ENCODE peak calls at places on chromosomes 12 and 14, in four cellular contexts. W is astrocyte of the spinal cord, O is dorsolateral prefrontal cortex, L is hepatocyte. S is an unnamed sample.

GRCh38 chr12:105814283-105814682 is 324.5 kb downstream of the NUAK1 start:
- DNase-seq in O (no peak), L (no peak), W (no peak), S (no peak)

GRCh38 chr14:98946995-98947394 is 325.0 kb downstream of the BCL11B start:
- DNase-seq in W (no peak), O (no peak), L (peak), S (no peak)

GRCh38 chr14:76376878-76377523 is 1.1 kb downstream of the ESRRB start:
- DNase-seq in O (no peak), W (no peak), L (no peak), S (no peak)

GRCh38 chr12:12560587-12561304 is 1.9 kb downstream of the DUSP16 start:
- DNase-seq in L (peak), W (peak), O (no peak), S (no peak)

GRCh38 chr14:71029236-71029781 is 122.0 kb downstream of the PCNX1 start:
- DNase-seq in L (no peak), O (no peak), W (no peak), S (no peak)

GRCh38 chr12:12614342-12614741 is 2.7 kb downstream of the CREBL2 start:
- DNase-seq in W (no peak), L (no peak), O (no peak), S (no peak)

GRCh38 chr14:89813485-89814080 is 140.9 kb downstream of the EFCAB11 start:
- DNase-seq in L (peak), O (no peak), W (peak), S (no peak)

GRCh38 chr12:5085896-5086295 is 42.2 kb downstream of the KCNA5 start:
- DNase-seq in W (peak), L (no peak), O (no peak), S (no peak)

GRCh38 chr12:1234073-1234472 is 243.1 kb downstream of the ERC1 start:
- DNase-seq in O (no peak), L (no peak), W (peak), S (no peak)

GRCh38 chr12:19937161-19937560 is 431.2 kb upstream of the PDE3A start:
- DNase-seq in O (no peak), L (no peak), W (no peak), S (no peak)

GRCh38 chr14:92316937-92317336 is 6.0 kb upstream of the SLC24A4 start:
- DNase-seq in L (no peak), W (no peak), O (no peak), S (no peak)

GRCh38 chr12:65728913-65729793 is 95.1 kb upstream of the HMGA2 start:
- DNase-seq in W (peak), O (no peak), L (peak), S (no peak)

GRCh38 chr12:55706840-55707671 is 648 bp downstream of the ITGA7 start:
- DNase-seq in O (no peak), L (peak), W (no peak), S (no peak)

GRCh38 chr12:16605666-16606116 is 271 bp downstream of the LMO3 start:
- DNase-seq in L (no peak), O (no peak), W (no peak), S (no peak)

GRCh38 chr12:65004270-65004669 is 116.8 kb downstream of the WIF1 start:
- DNase-seq in O (no peak), W (no peak), L (no peak), S (no peak)

GRCh38 chr12:22529281-22530060 is 14.9 kb downstream of the C2CD5 start:
- DNase-seq in O (no peak), W (peak), L (peak), S (no peak)

GRCh38 chr14:61260939-61261776 is 20.0 kb downstream of the TMEM30B start:
- DNase-seq in W (peak), L (peak), O (no peak), S (no peak)

GRCh38 chr14:70186826-70187483 is 1.8 kb downstream of the SLC8A3 start:
- DNase-seq in L (peak), W (peak), O (peak), S (no peak)

GRCh38 chr14:92847220-92848148 is 53.4 kb downstream of the GOLGA5 start:
- DNase-seq in W (no peak), O (no peak), L (no peak), S (no peak)

GRCh38 chr12:58681730-58682129 is 238.6 kb downstream of the LRIG3 start:
- DNase-seq in O (no peak), W (no peak), L (no peak), S (no peak)

GRCh38 chr14:94115631-94116030 is 5.1 kb downstream of the IFI27 start:
- DNase-seq in W (no peak), O (no peak), L (no peak), S (no peak)

GRCh38 chr12:76123301-76124212 is 39.1 kb upstream of the NAP1L1 start:
- DNase-seq in W (peak), O (no peak), L (no peak), S (no peak)

GRCh38 chr12:64194333-64195149 is 27.6 kb downstream of the KICS2 start:
- DNase-seq in O (no peak), W (peak), L (no peak), S (no peak)

GRCh38 chr14:58027904-58028303 is 124.1 kb downstream of the ARMH4 start:
- DNase-seq in W (no peak), O (no peak), L (no peak), S (no peak)

GRCh38 chr12:22539055-22539454 is 5.3 kb downstream of the C2CD5 start:
- DNase-seq in L (no peak), W (no peak), O (no peak), S (no peak)

GRCh38 chr12:130626601-130627000 is 89.5 kb downstream of the RIMBP2 start:
- DNase-seq in O (no peak), W (no peak), L (no peak), S (no peak)

GRCh38 chr12:68012712-68013111 is 23.5 kb downstream of the IFNG-AS1 start:
- DNase-seq in W (no peak), L (no peak), O (no peak), S (no peak)

GRCh38 chr12:105235299-105235746 is 651 bp downstream of the APPL2 start:
- DNase-seq in L (no peak), O (no peak), W (peak), S (no peak)

GRCh38 chr12:124687695-124688301 is 120.4 kb upstream of the NCOR2 start:
- DNase-seq in W (peak), O (no peak), L (no peak), S (no peak)

GRCh38 chr12:8844665-8845064 is 22.2 kb downstream of the A2ML1 start:
- DNase-seq in L (no peak), W (peak), O (no peak), S (no peak)

GRCh38 chr14:24060984-24061913 is 9.4 kb downstream of the CARMIL3 start:
- DNase-seq in L (no peak), W (no peak), O (no peak), S (peak)

GRCh38 chr14:53356361-53357150 is 203.4 kb upstream of the DDHD1 start:
- DNase-seq in O (no peak), L (no peak), W (no peak), S (no peak)

GRCh38 chr14:64806862-64807495 is 72.7 kb downstream of the SPTB start:
- DNase-seq in L (no peak), O (no peak), W (no peak), S (no peak)

GRCh38 chr12:10364839-10365681 is 24.8 kb downstream of the KLRK1 start:
- DNase-seq in L (peak), W (peak), O (no peak), S (no peak)

GRCh38 chr12:102659200-102659911 is 179.0 kb upstream of the IGF1 start:
- DNase-seq in L (no peak), W (no peak), O (no peak), S (no peak)
- TF ChIP-seq CTCF in L (no peak), W (no peak), O (no peak), S (no peak)

GRCh38 chr12:52440821-52441319 is 6.7 kb upstream of the KRT75 start:
- DNase-seq in L (peak), O (no peak), W (peak), S (no peak)
- TF ChIP-seq CTCF in L (no peak), O (no peak), W (no peak), S (no peak)

DNA sequence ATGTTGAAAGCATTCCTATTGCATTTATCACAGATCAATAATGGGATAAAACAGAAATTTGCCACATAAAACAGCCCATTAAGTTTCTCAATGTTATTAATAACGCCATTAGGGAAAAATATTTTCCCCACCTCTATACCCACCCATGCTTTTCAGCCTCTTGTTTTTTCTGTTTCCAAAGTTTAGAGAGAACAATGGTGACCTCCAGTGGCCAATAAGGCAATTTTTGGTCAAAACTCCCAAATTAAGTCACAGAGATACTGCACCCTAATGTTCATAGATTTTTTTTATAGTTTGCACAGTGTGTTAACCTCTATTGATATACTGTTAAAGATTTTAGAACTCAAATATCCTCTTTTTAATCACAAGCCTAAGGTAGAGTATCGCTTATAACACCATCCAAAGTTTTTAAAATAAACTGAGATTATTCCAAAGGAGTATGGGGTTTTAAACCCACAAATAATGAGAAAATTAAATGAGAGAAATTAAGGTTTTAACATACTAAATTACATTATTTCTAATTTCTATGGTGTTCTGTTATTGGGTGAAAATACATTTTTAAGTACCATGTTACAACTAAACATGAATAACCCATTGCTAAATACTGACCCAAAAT is 184.7 kb upstream of the DCN start:
- DNase-seq in L (no peak), O (no peak), W (peak), S (no peak)
- TF ChIP-seq CTCF in L (peak), O (peak), W (peak), S (peak)

DNA sequence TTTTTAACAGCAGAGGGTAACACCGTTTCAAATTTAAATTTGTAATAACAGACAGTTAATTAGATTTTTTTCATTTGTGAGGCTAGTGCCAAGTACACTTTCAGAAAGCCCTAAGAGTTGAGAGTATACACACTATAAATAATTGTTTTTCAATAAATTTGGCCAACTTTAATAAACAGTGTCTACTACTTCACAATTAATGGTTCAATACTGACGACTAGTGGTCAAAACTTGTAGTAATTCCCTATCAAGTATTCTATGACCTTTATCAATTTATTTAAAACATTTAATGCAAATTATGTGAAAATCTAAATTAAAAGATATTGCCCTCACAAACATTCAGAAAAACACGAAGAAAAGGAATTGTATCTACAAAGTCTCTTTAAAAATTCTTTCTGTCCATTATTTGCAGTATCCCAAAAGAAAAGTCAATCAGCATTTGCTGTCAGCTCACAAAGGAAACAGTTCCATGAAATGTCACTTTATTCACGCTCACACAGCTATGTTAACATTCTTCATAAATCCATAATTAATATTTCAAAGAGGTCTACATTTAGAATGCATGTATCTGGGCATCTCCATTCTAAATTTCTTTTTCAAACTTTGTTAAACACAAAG is 91.2 kb downstream of the CEP128 start:
- DNase-seq in L (peak), W (peak), O (no peak), S (no peak)
- TF ChIP-seq CTCF in L (peak), W (peak), O (peak), S (peak)